ENCODE peak calls at places on chromosomes 5 and 9, in four cellular contexts. One of them, this sample, is unnamed.
A peak's percentile ranks its signal among the peaks of the same experiment; 100 is the strongest.

GRCh38 chr5:166677891-166678290 is 1613.6 kb upstream of the WWC1 start:
- DNase-seq in AG09309: no peak
- DNase-seq in uterus: no peak
- DNase-seq in fibroblast of pulmonary artery: no peak
- DNase-seq in this sample: no peak

GRCh38 chr9:89606567-89607311 is 1.9 kb downstream of the GADD45G start:
- DNase-seq in AG09309: no peak
- DNase-seq in uterus: peak; percentile 62
- DNase-seq in fibroblast of pulmonary artery: peak; percentile 26
- DNase-seq in this sample: no peak

GRCh38 chr5:14452685-14453084 is 128.9 kb upstream of the OTULINL start:
- DNase-seq in AG09309: no peak
- DNase-seq in uterus: peak; percentile 41
- DNase-seq in fibroblast of pulmonary artery: no peak
- DNase-seq in this sample: no peak

GRCh38 chr5:140725799-140726471 is 25.7 kb downstream of the ZMAT2 start:
- DNase-seq in AG09309: peak; percentile 79
- DNase-seq in uterus: peak; percentile 45
- DNase-seq in fibroblast of pulmonary artery: peak; percentile 92
- DNase-seq in this sample: peak; percentile 94

GRCh38 chr9:83281306-83282255 is 218.6 kb upstream of the RASEF start:
- DNase-seq in AG09309: peak; percentile 46
- DNase-seq in uterus: no peak
- DNase-seq in fibroblast of pulmonary artery: peak; percentile 49
- DNase-seq in this sample: no peak

GRCh38 chr5:12672141-12672540 is 767.9 kb upstream of the CTNND2 start:
- DNase-seq in AG09309: no peak
- DNase-seq in uterus: no peak
- DNase-seq in fibroblast of pulmonary artery: no peak
- DNase-seq in this sample: no peak

GRCh38 chr5:32193591-32193990 is 19.5 kb upstream of the GOLPH3 start:
- DNase-seq in AG09309: peak; percentile 52
- DNase-seq in uterus: peak; percentile 73
- DNase-seq in fibroblast of pulmonary artery: peak; percentile 96
- DNase-seq in this sample: no peak

GRCh38 chr9:124813496-124814177 is 36.7 kb downstream of the OLFML2A start:
- DNase-seq in AG09309: no peak
- DNase-seq in uterus: no peak
- DNase-seq in fibroblast of pulmonary artery: no peak
- DNase-seq in this sample: no peak

GRCh38 chr5:52811067-52811749 is 23.5 kb downstream of the ITGA1 start:
- DNase-seq in AG09309: peak; percentile 46
- DNase-seq in uterus: no peak
- DNase-seq in fibroblast of pulmonary artery: peak; percentile 66
- DNase-seq in this sample: no peak

GRCh38 chr9:109922617-109923260 is 142.7 kb downstream of the PALM2AKAP2 start:
- DNase-seq in AG09309: no peak
- DNase-seq in uterus: no peak
- DNase-seq in fibroblast of pulmonary artery: no peak
- DNase-seq in this sample: no peak

GRCh38 chr5:110072646-110073045 is 382.9 kb downstream of the MAN2A1 start:
- DNase-seq in AG09309: no peak
- DNase-seq in uterus: no peak
- DNase-seq in fibroblast of pulmonary artery: no peak
- DNase-seq in this sample: no peak

GRCh38 chr9:91534374-91534773 is 110.7 kb upstream of the NFIL3 start:
- DNase-seq in AG09309: no peak
- DNase-seq in uterus: no peak
- DNase-seq in fibroblast of pulmonary artery: no peak
- DNase-seq in this sample: no peak

GRCh38 chr5:112136773-112137172 is 282.3 kb downstream of the EPB41L4A start:
- DNase-seq in AG09309: no peak
- DNase-seq in uterus: no peak
- DNase-seq in fibroblast of pulmonary artery: no peak
- DNase-seq in this sample: no peak

GRCh38 chr9:32705059-32705458 is 69.6 kb upstream of the TAF1L start:
- DNase-seq in AG09309: no peak
- DNase-seq in uterus: no peak
- DNase-seq in fibroblast of pulmonary artery: peak; percentile 31
- DNase-seq in this sample: no peak

GRCh38 chr9:32701321-32702022 is 66.0 kb upstream of the TAF1L start:
- DNase-seq in AG09309: no peak
- DNase-seq in uterus: no peak
- DNase-seq in fibroblast of pulmonary artery: peak; percentile 25
- DNase-seq in this sample: no peak

GRCh38 chr9:32704343-32704742 is 68.9 kb upstream of the TAF1L start:
- DNase-seq in AG09309: no peak
- DNase-seq in uterus: no peak
- DNase-seq in fibroblast of pulmonary artery: no peak
- DNase-seq in this sample: no peak

GRCh38 chr9:32706004-32706749 is 70.7 kb upstream of the TAF1L start:
- DNase-seq in AG09309: no peak
- DNase-seq in uterus: no peak
- DNase-seq in fibroblast of pulmonary artery: peak; percentile 20
- DNase-seq in this sample: no peak

DNA sequence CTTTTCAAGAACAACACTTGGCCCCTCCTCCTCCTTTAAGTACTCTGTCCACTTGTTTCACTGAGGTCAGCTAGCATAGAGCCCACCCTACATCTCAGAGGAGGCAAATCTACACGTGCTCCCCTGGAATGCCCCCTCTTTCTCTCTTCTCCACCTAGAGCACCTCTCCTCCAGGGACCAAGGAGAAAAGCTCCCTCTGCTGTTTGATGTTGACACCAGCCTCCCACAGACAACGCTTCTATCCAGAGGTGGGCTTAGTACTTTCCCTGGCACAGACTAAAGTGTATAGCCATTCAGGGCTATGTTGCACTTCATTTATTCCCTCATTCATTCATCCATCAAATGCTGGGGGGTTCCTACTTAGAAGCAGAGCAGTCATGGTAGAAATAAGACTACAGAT is 68.2 kb upstream of the TAF1L start:
- DNase-seq in AG09309: no peak
- DNase-seq in uterus: no peak
- DNase-seq in fibroblast of pulmonary artery: no peak
- DNase-seq in this sample: peak; percentile 11
- TF ChIP-seq CTCF in AG09309: peak; percentile 24
- TF ChIP-seq CTCF in uterus: no peak
- TF ChIP-seq CTCF in fibroblast of pulmonary artery: peak; percentile 39
- TF ChIP-seq CTCF in this sample: peak; percentile 7

GRCh38 chr9:118455259-118455658 is 751.1 kb downstream of the TLR4 start:
- DNase-seq in AG09309: no peak
- DNase-seq in uterus: no peak
- DNase-seq in fibroblast of pulmonary artery: no peak
- DNase-seq in this sample: no peak

GRCh38 chr9:118459832-118460425 is 755.7 kb downstream of the TLR4 start:
- DNase-seq in AG09309: no peak
- DNase-seq in uterus: no peak
- DNase-seq in fibroblast of pulmonary artery: no peak
- DNase-seq in this sample: no peak

GRCh38 chr9:118455781-118456180 is 751.6 kb downstream of the TLR4 start:
- DNase-seq in AG09309: no peak
- DNase-seq in uterus: no peak
- DNase-seq in fibroblast of pulmonary artery: no peak
- DNase-seq in this sample: no peak
- H3K4me3 ChIP-seq in AG09309: no peak overlapping the region
- H3K4me3 ChIP-seq in uterus: no peak overlapping the region
- H3K4me3 ChIP-seq in fibroblast of pulmonary artery: no peak overlapping the region
- H3K4me3 ChIP-seq in this sample: no peak overlapping the region

DNA sequence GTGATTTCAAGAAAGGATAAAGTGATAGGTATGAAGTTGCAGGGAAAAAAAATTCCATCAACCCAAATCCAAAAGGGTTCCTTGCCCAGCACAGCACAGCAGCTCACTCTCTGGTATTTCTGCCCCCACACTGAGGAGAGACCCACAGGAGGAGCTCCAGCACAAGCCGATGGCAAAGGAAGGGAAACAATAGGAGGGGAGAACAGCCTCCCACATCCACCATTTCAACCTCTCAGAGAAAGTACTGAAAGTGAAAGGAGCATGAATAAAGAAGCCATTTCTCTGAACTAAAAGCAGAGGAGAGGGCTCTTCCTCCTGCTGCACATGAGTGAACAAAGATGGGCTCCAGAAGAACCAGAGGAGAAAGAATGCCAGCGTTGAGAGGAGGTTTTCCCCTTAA is 54.9 kb upstream of the ZSWIM6 start:
- DNase-seq in AG09309: no peak
- DNase-seq in uterus: no peak
- DNase-seq in fibroblast of pulmonary artery: peak; percentile 76
- DNase-seq in this sample: peak; percentile 21
- TF ChIP-seq CTCF in AG09309: peak; percentile 49
- TF ChIP-seq CTCF in uterus: no peak
- TF ChIP-seq CTCF in fibroblast of pulmonary artery: peak; percentile 53
- TF ChIP-seq CTCF in this sample: no peak

GRCh38 chr9:132411091-132411508 is 1.1 kb downstream of the CFAP77 start:
- DNase-seq in AG09309: no peak
- DNase-seq in uterus: no peak
- DNase-seq in fibroblast of pulmonary artery: peak; percentile 27
- DNase-seq in this sample: peak; percentile 80
- H3K4me3 ChIP-seq in AG09309: no peak overlapping the region
- H3K4me3 ChIP-seq in uterus: no peak overlapping the region
- H3K4me3 ChIP-seq in fibroblast of pulmonary artery: no peak overlapping the region
- H3K4me3 ChIP-seq in this sample: no peak overlapping the region

DNA sequence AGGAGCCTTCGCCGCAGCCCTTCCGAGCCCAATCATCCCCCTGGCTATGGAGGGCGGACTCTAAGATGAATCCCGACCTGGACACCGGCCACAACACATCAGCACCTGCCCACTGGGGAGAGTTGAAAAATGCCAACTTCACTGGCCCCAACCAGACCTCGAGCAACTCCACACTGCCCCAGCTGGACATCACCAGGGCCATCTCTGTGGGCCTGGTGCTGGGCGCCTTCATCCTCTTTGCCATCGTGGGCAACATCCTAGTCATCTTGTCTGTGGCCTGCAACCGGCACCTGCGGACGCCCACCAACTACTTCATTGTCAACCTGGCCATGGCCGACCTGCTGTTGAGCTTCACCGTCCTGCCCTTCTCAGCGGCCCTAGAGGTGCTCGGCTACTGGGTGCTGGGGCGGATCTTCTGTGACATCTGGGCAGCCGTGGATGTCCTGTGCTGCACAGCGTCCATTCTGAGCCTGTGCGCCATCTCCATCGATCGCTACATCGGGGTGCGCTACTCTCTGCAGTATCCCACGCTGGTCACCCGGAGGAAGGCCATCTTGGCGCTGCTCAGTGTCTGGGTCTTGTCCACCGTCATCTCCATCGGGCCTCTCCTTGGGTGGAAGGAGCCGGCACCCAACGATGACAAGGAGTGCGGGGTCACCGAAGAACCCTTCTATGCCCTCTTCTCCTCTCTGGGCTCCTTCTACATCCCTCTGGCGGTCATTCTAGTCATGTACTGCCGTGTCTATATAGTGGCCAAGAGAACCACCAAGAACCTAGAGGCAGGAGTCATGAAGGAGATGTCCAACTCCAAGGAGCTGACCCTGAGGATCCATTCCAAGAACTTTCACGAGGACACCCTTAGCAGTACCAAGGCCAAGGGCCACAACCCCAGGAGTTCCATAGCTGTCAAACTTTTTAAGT is 819 bp downstream of the ADRA1B start:
- DNase-seq in AG09309: no peak
- DNase-seq in uterus: no peak
- DNase-seq in fibroblast of pulmonary artery: no peak
- DNase-seq in this sample: no peak
- TF ChIP-seq CTCF in AG09309: peak; percentile 31
- TF ChIP-seq CTCF in uterus: no peak
- TF ChIP-seq CTCF in fibroblast of pulmonary artery: no peak
- TF ChIP-seq CTCF in this sample: no peak

GRCh38 chr5:89270901-89271300 is 387.9 kb upstream of the MEF2C start:
- DNase-seq in AG09309: no peak
- DNase-seq in uterus: no peak
- DNase-seq in fibroblast of pulmonary artery: no peak
- DNase-seq in this sample: peak; percentile 16

GRCh38 chr5:89267764-89268163 is 384.8 kb upstream of the MEF2C start:
- DNase-seq in AG09309: no peak
- DNase-seq in uterus: no peak
- DNase-seq in fibroblast of pulmonary artery: no peak
- DNase-seq in this sample: peak; percentile 29

GRCh38 chr5:89273289-89273688 is 390.3 kb upstream of the MEF2C start:
- DNase-seq in AG09309: no peak
- DNase-seq in uterus: no peak
- DNase-seq in fibroblast of pulmonary artery: no peak
- DNase-seq in this sample: no peak

GRCh38 chr5:89268460-89268859 is 385.5 kb upstream of the MEF2C start:
- DNase-seq in AG09309: no peak
- DNase-seq in uterus: no peak
- DNase-seq in fibroblast of pulmonary artery: no peak
- DNase-seq in this sample: peak; percentile 50

GRCh38 chr5:89269721-89270120 is 386.7 kb upstream of the MEF2C start:
- DNase-seq in AG09309: no peak
- DNase-seq in uterus: no peak
- DNase-seq in fibroblast of pulmonary artery: no peak
- DNase-seq in this sample: no peak
- H3K4me3 ChIP-seq in AG09309: no peak overlapping the region
- H3K4me3 ChIP-seq in uterus: no peak overlapping the region
- H3K4me3 ChIP-seq in fibroblast of pulmonary artery: no peak overlapping the region
- H3K4me3 ChIP-seq in this sample: no peak overlapping the region

DNA sequence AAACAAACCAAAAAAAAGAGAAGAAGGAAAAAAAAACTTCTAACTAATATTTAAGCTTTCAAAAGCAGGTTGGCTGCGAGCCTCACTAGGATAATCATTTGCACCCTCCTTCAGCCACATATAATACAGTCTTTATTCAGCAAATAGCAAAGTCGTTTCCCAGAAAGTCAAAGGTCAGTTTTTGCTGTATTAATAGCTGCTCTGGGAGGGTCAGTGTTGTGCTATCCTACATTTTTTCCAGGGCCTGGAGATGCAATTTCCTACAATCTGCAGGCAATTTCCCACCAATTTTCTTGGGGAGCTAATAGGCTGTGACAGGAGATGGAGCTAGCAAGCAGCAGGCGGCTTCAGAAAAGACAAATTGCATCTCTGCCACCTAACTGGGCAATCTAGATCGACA is 136.8 kb downstream of the TLE1 start:
- DNase-seq in AG09309: no peak
- DNase-seq in uterus: no peak
- DNase-seq in fibroblast of pulmonary artery: no peak
- DNase-seq in this sample: no peak
- TF ChIP-seq CTCF in AG09309: peak; percentile 5
- TF ChIP-seq CTCF in uterus: no peak
- TF ChIP-seq CTCF in fibroblast of pulmonary artery: no peak
- TF ChIP-seq CTCF in this sample: no peak

DNA sequence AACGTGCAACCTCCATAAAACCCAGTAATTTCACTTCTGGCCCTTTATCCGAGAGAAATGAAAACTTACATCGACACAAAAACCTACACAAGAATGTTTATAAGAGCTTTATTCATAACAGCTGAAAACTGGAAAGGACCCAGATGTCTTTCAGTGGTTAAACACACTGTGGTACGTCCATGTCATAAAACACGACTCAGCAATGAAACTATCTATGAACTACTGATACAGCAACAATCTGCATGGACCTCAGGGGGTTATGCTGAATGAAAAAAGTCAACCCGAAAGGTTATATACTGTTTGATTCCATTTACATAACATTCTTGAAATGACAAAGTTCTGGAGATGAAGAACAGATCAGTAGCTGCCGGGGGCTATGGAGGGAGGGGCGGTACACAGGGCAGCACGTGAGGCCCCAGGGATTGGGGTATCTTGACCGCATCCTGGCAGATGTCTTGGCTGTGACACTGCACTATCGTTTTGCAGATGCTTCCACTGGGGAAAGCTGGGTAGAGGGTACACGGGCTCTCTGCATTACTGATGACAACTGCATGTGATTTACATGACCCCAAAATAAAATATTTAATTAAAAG is 4.1 kb downstream of the CCDC127 start:
- DNase-seq in AG09309: no peak
- DNase-seq in uterus: no peak
- DNase-seq in fibroblast of pulmonary artery: no peak
- DNase-seq in this sample: no peak
- H3K4me3 ChIP-seq in AG09309: no peak overlapping the region
- H3K4me3 ChIP-seq in uterus: no peak overlapping the region
- H3K4me3 ChIP-seq in fibroblast of pulmonary artery: no peak overlapping the region
- H3K4me3 ChIP-seq in this sample: no peak overlapping the region